ENCODE peak calls at places on chromosome 21, in ten cellular contexts. F, U, P, H, Y, K, B, C, J and V are unnamed samples.

GRCh38 chr21:39125752-39126485 is 57.3 kb downstream of the PSMG1 start:
- DNase-seq in F (no peak), U (peak), P (no peak), H (peak), Y (no peak), K (peak), B (no peak), C (peak), J (peak), V (peak)

GRCh38 chr21:33313183-33313582 is 11.6 kb upstream of the IFNAR1 start:
- DNase-seq in F (no peak), U (no peak), P (no peak), H (no peak), Y (no peak), K (no peak), B (no peak), C (no peak), J (no peak), V (no peak)

GRCh38 chr21:45539796-45540600 is 2.2 kb downstream of the SLC19A1 start:
- DNase-seq in F (no peak), U (no peak), P (no peak), H (no peak), Y (peak), K (no peak), B (no peak), C (peak), J (no peak), V (no peak)

GRCh38 chr21:42214081-42214750 is 4.7 kb upstream of the ABCG1 start:
- DNase-seq in F (no peak), U (no peak), P (no peak), H (no peak), Y (no peak), K (no peak), B (no peak), C (no peak), J (no peak), V (no peak)

GRCh38 chr21:44066116-44066515 is 41.1 kb upstream of the PWP2 start:
- DNase-seq in F (no peak), U (no peak), P (no peak), H (no peak), Y (no peak), K (no peak), B (no peak), C (no peak), J (no peak), V (no peak)

GRCh38 chr21:38898422-38899098 is 92.8 kb downstream of the ETS2 start:
- DNase-seq in F (no peak), U (no peak), P (no peak), H (no peak), Y (no peak), K (no peak), B (no peak), C (no peak), J (no peak), V (no peak)

GRCh38 chr21:31732891-31733520 is 1.1 kb upstream of the SCAF4 start:
- DNase-seq in F (no peak), U (peak), P (peak), H (peak), Y (peak), K (peak), B (no peak), C (peak), J (peak), V (peak)

GRCh38 chr21:33112151-33112550 is 42.2 kb downstream of the OLIG1 start:
- DNase-seq in F (no peak), U (no peak), P (no peak), H (no peak), Y (no peak), K (no peak), B (no peak), C (no peak), J (peak), V (no peak)

GRCh38 chr21:43339668-43340067 is 87.3 kb downstream of the SIK1 start:
- DNase-seq in F (no peak), U (no peak), P (no peak), H (no peak), Y (no peak), K (no peak), B (no peak), C (no peak), J (no peak), V (no peak)

GRCh38 chr21:38494688-38495087 is 3.6 kb downstream of the ERG start:
- DNase-seq in F (no peak), U (no peak), P (no peak), H (no peak), Y (no peak), K (peak), B (no peak), C (no peak), J (no peak), V (no peak)

GRCh38 chr21:35475006-35475405 is 425.9 kb upstream of the RUNX1 start:
- DNase-seq in F (no peak), U (peak), P (no peak), H (peak), Y (no peak), K (peak), B (no peak), C (no peak), J (no peak), V (no peak)

GRCh38 chr21:25733859-25734653 is 648 bp downstream of the ATP5PF start:
- DNase-seq in F (peak), U (peak), P (no peak), H (peak), Y (no peak), K (peak), B (no peak), C (no peak), J (peak), V (peak)

GRCh38 chr21:45552696-45553391 is 10.6 kb upstream of the SLC19A1 start:
- DNase-seq in F (no peak), U (no peak), P (no peak), H (no peak), Y (no peak), K (no peak), B (no peak), C (no peak), J (no peak), V (no peak)

GRCh38 chr21:35050348-35051286 is 1.5 kb upstream of the RUNX1 start:
- DNase-seq in F (no peak), U (no peak), P (no peak), H (peak), Y (no peak), K (peak), B (no peak), C (no peak), J (no peak), V (peak)

GRCh38 chr21:42056996-42057689 is 14.0 kb upstream of the UMODL1 start:
- DNase-seq in F (no peak), U (peak), P (no peak), H (peak), Y (no peak), K (peak), B (peak), C (no peak), J (peak), V (no peak)

GRCh38 chr21:45932922-45933502 is 48.6 kb upstream of the COL6A1 start:
- DNase-seq in F (no peak), U (no peak), P (no peak), H (no peak), Y (no peak), K (no peak), B (no peak), C (no peak), J (no peak), V (no peak)

GRCh38 chr21:36647279-36648093 is 51.4 kb upstream of the SIM2 start:
- DNase-seq in F (no peak), U (peak), P (peak), H (peak), Y (no peak), K (no peak), B (no peak), C (no peak), J (no peak), V (no peak)

GRCh38 chr21:28215214-28215954 is 777.3 kb downstream of the LTN1 start:
- DNase-seq in F (no peak), U (peak), P (no peak), H (peak), Y (no peak), K (peak), B (no peak), C (no peak), J (no peak), V (no peak)

GRCh38 chr21:33265664-33266049 is 510 bp upstream of the IL10RB start:
- DNase-seq in F (no peak), U (peak), P (no peak), H (peak), Y (no peak), K (peak), B (no peak), C (no peak), J (peak), V (peak)

GRCh38 chr21:32687946-32688345 is 39.9 kb downstream of the SYNJ1 start:
- DNase-seq in F (no peak), U (no peak), P (no peak), H (peak), Y (no peak), K (no peak), B (no peak), C (no peak), J (no peak), V (no peak)

GRCh38 chr21:38920631-38921398 is 115.1 kb downstream of the ETS2 start:
- DNase-seq in F (no peak), U (peak), P (no peak), H (peak), Y (no peak), K (peak), B (no peak), C (no peak), J (peak), V (no peak)

GRCh38 chr21:38533887-38534286 is 35.6 kb upstream of the ERG start:
- DNase-seq in F (no peak), U (peak), P (no peak), H (no peak), Y (no peak), K (no peak), B (no peak), C (no peak), J (no peak), V (no peak)

GRCh38 chr21:26977741-26978140 is 10.9 kb upstream of the ADAMTS5 start:
- DNase-seq in F (no peak), U (peak), P (no peak), H (peak), Y (no peak), K (peak), B (no peak), C (no peak), J (no peak), V (no peak)

GRCh38 chr21:34661848-34662247 is 6.9 kb upstream of the CLIC6 start:
- DNase-seq in F (no peak), U (no peak), P (no peak), H (no peak), Y (no peak), K (no peak), B (no peak), C (no peak), J (no peak), V (no peak)

GRCh38 chr21:43020771-43021170 is 46.4 kb downstream of the PKNOX1 start:
- DNase-seq in F (no peak), U (no peak), P (no peak), H (no peak), Y (no peak), K (no peak), B (no peak), C (no peak), J (no peak), V (no peak)

GRCh38 chr21:35989185-35989735 is 71.1 kb downstream of the SETD4 start:
- DNase-seq in F (no peak), U (no peak), P (no peak), H (peak), Y (no peak), K (peak), B (no peak), C (no peak), J (no peak), V (no peak)